ENCODE peak calls at places on chromosomes 1 and 21, in seven cellular contexts. One of them, this sample, is unnamed.

GRCh38 chr1:117575586-117576225 is 30.1 kb upstream of the TENT5C start:
- DNase-seq in endothelial cell of umbilical vein: no peak
- DNase-seq in testis: no peak
- DNase-seq in IMR-90: no peak
- DNase-seq in heart left ventricle: no peak
- DNase-seq in sigmoid colon: no peak
- DNase-seq in transverse colon: peak
- DNase-seq in this sample: no peak

GRCh38 chr1:118659646-118660045 is 328.5 kb downstream of the TBX15 start:
- DNase-seq in IMR-90: no peak
- DNase-seq in testis: no peak
- DNase-seq in heart left ventricle: no peak
- DNase-seq in transverse colon: no peak
- DNase-seq in endothelial cell of umbilical vein: no peak
- DNase-seq in sigmoid colon: no peak
- DNase-seq in this sample: no peak

GRCh38 chr1:118097622-118098348 is 87.2 kb downstream of the SPAG17 start:
- DNase-seq in endothelial cell of umbilical vein: no peak
- DNase-seq in IMR-90: peak
- DNase-seq in sigmoid colon: no peak
- DNase-seq in heart left ventricle: no peak
- DNase-seq in transverse colon: no peak
- DNase-seq in testis: no peak
- DNase-seq in this sample: no peak

GRCh38 chr1:153849487-153850185 is 73.1 kb downstream of the GATAD2B start:
- DNase-seq in transverse colon: no peak
- DNase-seq in heart left ventricle: no peak
- DNase-seq in testis: no peak
- DNase-seq in endothelial cell of umbilical vein: no peak
- DNase-seq in IMR-90: no peak
- DNase-seq in sigmoid colon: no peak
- DNase-seq in this sample: no peak

GRCh38 chr1:38941527-38942019 is at the start of gene RHBDL2:
- DNase-seq in IMR-90: peak
- DNase-seq in endothelial cell of umbilical vein: peak
- DNase-seq in heart left ventricle: peak
- DNase-seq in transverse colon: peak
- DNase-seq in sigmoid colon: peak
- DNase-seq in testis: peak
- DNase-seq in this sample: peak

GRCh38 chr1:232440325-232441059 is 189.4 kb downstream of the SIPA1L2 start:
- DNase-seq in sigmoid colon: no peak
- DNase-seq in heart left ventricle: no peak
- DNase-seq in transverse colon: no peak
- DNase-seq in IMR-90: no peak
- DNase-seq in testis: no peak
- DNase-seq in endothelial cell of umbilical vein: no peak
- DNase-seq in this sample: no peak

GRCh38 chr1:177546346-177546745 is 375.6 kb downstream of the BRINP2 start:
- DNase-seq in heart left ventricle: no peak
- DNase-seq in testis: no peak
- DNase-seq in sigmoid colon: no peak
- DNase-seq in transverse colon: no peak
- DNase-seq in IMR-90: no peak
- DNase-seq in endothelial cell of umbilical vein: no peak
- DNase-seq in this sample: no peak

GRCh38 chr1:154479764-154480421 is 22.1 kb upstream of the TDRD10 start:
- DNase-seq in testis: peak
- DNase-seq in IMR-90: peak
- DNase-seq in endothelial cell of umbilical vein: peak
- DNase-seq in sigmoid colon: peak
- DNase-seq in transverse colon: peak
- DNase-seq in heart left ventricle: peak
- DNase-seq in this sample: no peak

GRCh38 chr1:75673399-75673798 is 51.1 kb upstream of the ACADM start:
- DNase-seq in transverse colon: no peak
- DNase-seq in sigmoid colon: no peak
- DNase-seq in IMR-90: no peak
- DNase-seq in endothelial cell of umbilical vein: no peak
- DNase-seq in testis: no peak
- DNase-seq in heart left ventricle: no peak
- DNase-seq in this sample: no peak

GRCh38 chr1:201648066-201648910 is 109.4 kb downstream of the NAV1 start:
- DNase-seq in testis: peak
- DNase-seq in endothelial cell of umbilical vein: peak
- DNase-seq in transverse colon: peak
- DNase-seq in heart left ventricle: peak
- DNase-seq in sigmoid colon: peak
- DNase-seq in IMR-90: peak
- DNase-seq in this sample: no peak

GRCh38 chr1:1440941-1441888 is 5.7 kb downstream of the VWA1 start:
- DNase-seq in sigmoid colon: no peak
- DNase-seq in transverse colon: peak
- DNase-seq in IMR-90: no peak
- DNase-seq in testis: peak
- DNase-seq in heart left ventricle: no peak
- DNase-seq in endothelial cell of umbilical vein: peak
- DNase-seq in this sample: no peak

GRCh38 chr1:1306661-1307260 is 969 bp downstream of the ACAP3 start:
- DNase-seq in sigmoid colon: no peak
- DNase-seq in heart left ventricle: no peak
- DNase-seq in endothelial cell of umbilical vein: no peak
- DNase-seq in testis: no peak
- DNase-seq in IMR-90: no peak
- DNase-seq in transverse colon: no peak
- DNase-seq in this sample: no peak

GRCh38 chr1:226862900-226863299 is 7.5 kb upstream of the PSEN2 start:
- DNase-seq in IMR-90: peak
- DNase-seq in endothelial cell of umbilical vein: no peak
- DNase-seq in heart left ventricle: no peak
- DNase-seq in sigmoid colon: no peak
- DNase-seq in testis: no peak
- DNase-seq in transverse colon: no peak
- DNase-seq in this sample: no peak

GRCh38 chr21:16587671-16588379 is 858.0 kb downstream of the USP25 start:
- DNase-seq in sigmoid colon: peak
- DNase-seq in heart left ventricle: peak
- DNase-seq in testis: no peak
- DNase-seq in IMR-90: peak
- DNase-seq in transverse colon: no peak
- DNase-seq in endothelial cell of umbilical vein: peak
- DNase-seq in this sample: peak

GRCh38 chr1:31954607-31955283 is 16.6 kb upstream of the PTP4A2 start:
- DNase-seq in heart left ventricle: peak
- DNase-seq in endothelial cell of umbilical vein: peak
- DNase-seq in testis: peak
- DNase-seq in transverse colon: peak
- DNase-seq in sigmoid colon: peak
- DNase-seq in IMR-90: peak
- DNase-seq in this sample: peak

GRCh38 chr1:160629286-160630210 is 17.3 kb downstream of the SLAMF1 start:
- DNase-seq in testis: peak
- DNase-seq in transverse colon: peak
- DNase-seq in heart left ventricle: peak
- DNase-seq in IMR-90: no peak
- DNase-seq in endothelial cell of umbilical vein: no peak
- DNase-seq in sigmoid colon: no peak
- DNase-seq in this sample: peak

GRCh38 chr1:46649764-46650163 is 18.4 kb downstream of the ATPAF1 start:
- DNase-seq in transverse colon: no peak
- DNase-seq in sigmoid colon: no peak
- DNase-seq in heart left ventricle: no peak
- DNase-seq in endothelial cell of umbilical vein: no peak
- DNase-seq in IMR-90: no peak
- DNase-seq in testis: no peak
- DNase-seq in this sample: no peak

GRCh38 chr1:20829946-20830345 is 42.8 kb upstream of the HP1BP3 start:
- DNase-seq in heart left ventricle: no peak
- DNase-seq in endothelial cell of umbilical vein: no peak
- DNase-seq in IMR-90: no peak
- DNase-seq in testis: no peak
- DNase-seq in transverse colon: no peak
- DNase-seq in sigmoid colon: no peak
- DNase-seq in this sample: no peak

GRCh38 chr1:234433563-234434285 is 45.3 kb downstream of the TARBP1 start:
- DNase-seq in heart left ventricle: no peak
- DNase-seq in transverse colon: no peak
- DNase-seq in testis: no peak
- DNase-seq in endothelial cell of umbilical vein: peak
- DNase-seq in IMR-90: peak
- DNase-seq in sigmoid colon: no peak
- DNase-seq in this sample: no peak

GRCh38 chr1:213761845-213762407 is 225.8 kb upstream of the PROX1 start:
- DNase-seq in endothelial cell of umbilical vein: peak
- DNase-seq in sigmoid colon: no peak
- DNase-seq in transverse colon: no peak
- DNase-seq in heart left ventricle: no peak
- DNase-seq in IMR-90: no peak
- DNase-seq in testis: no peak
- DNase-seq in this sample: no peak

GRCh38 chr1:206558794-206559660 is 51.7 kb downstream of the RASSF5 start:
- DNase-seq in transverse colon: no peak
- DNase-seq in testis: no peak
- DNase-seq in sigmoid colon: no peak
- DNase-seq in endothelial cell of umbilical vein: no peak
- DNase-seq in heart left ventricle: no peak
- DNase-seq in IMR-90: no peak
- DNase-seq in this sample: no peak

GRCh38 chr1:151009674-151010345 is 1.6 kb downstream of the PRUNE1 start:
- DNase-seq in heart left ventricle: no peak
- DNase-seq in testis: no peak
- DNase-seq in sigmoid colon: no peak
- DNase-seq in transverse colon: no peak
- DNase-seq in IMR-90: no peak
- DNase-seq in endothelial cell of umbilical vein: no peak
- DNase-seq in this sample: no peak

GRCh38 chr1:151010346-151010726 is 2.1 kb downstream of the PRUNE1 start:
- DNase-seq in testis: no peak
- DNase-seq in endothelial cell of umbilical vein: no peak
- DNase-seq in heart left ventricle: no peak
- DNase-seq in IMR-90: no peak
- DNase-seq in sigmoid colon: no peak
- DNase-seq in transverse colon: no peak
- DNase-seq in this sample: no peak

GRCh38 chr1:151009206-151009587 is 948 bp downstream of the PRUNE1 start:
- DNase-seq in endothelial cell of umbilical vein: no peak
- DNase-seq in IMR-90: peak
- DNase-seq in heart left ventricle: no peak
- DNase-seq in sigmoid colon: no peak
- DNase-seq in transverse colon: no peak
- DNase-seq in testis: no peak
- DNase-seq in this sample: no peak

GRCh38 chr1:151007853-151008243 is 401 bp upstream of the PRUNE1 start:
- DNase-seq in heart left ventricle: no peak
- DNase-seq in transverse colon: no peak
- DNase-seq in IMR-90: no peak
- DNase-seq in testis: peak
- DNase-seq in endothelial cell of umbilical vein: no peak
- DNase-seq in sigmoid colon: no peak
- DNase-seq in this sample: no peak

GRCh38 chr1:151008244-151009205 is at the start of gene PRUNE1:
- DNase-seq in testis: peak
- DNase-seq in transverse colon: peak
- DNase-seq in heart left ventricle: peak
- DNase-seq in sigmoid colon: peak
- DNase-seq in IMR-90: peak
- DNase-seq in endothelial cell of umbilical vein: peak
- DNase-seq in this sample: peak
- TF ChIP-seq POLR2A in testis: peak
- TF ChIP-seq POLR2A in transverse colon: peak
- TF ChIP-seq POLR2A in heart left ventricle: peak
- TF ChIP-seq POLR2A in sigmoid colon: peak
- TF ChIP-seq POLR2A in IMR-90: peak
- TF ChIP-seq POLR2A in endothelial cell of umbilical vein: no peak
- TF ChIP-seq POLR2A in this sample: peak

GRCh38 chr21:14054682-14055081 is 156.1 kb downstream of the LIPI start:
- DNase-seq in IMR-90: no peak
- DNase-seq in transverse colon: no peak
- DNase-seq in heart left ventricle: no peak
- DNase-seq in testis: no peak
- DNase-seq in endothelial cell of umbilical vein: no peak
- DNase-seq in sigmoid colon: no peak
- DNase-seq in this sample: no peak

GRCh38 chr21:14056771-14057191 is 154.0 kb downstream of the LIPI start:
- DNase-seq in heart left ventricle: no peak
- DNase-seq in IMR-90: no peak
- DNase-seq in sigmoid colon: peak
- DNase-seq in transverse colon: no peak
- DNase-seq in testis: no peak
- DNase-seq in endothelial cell of umbilical vein: no peak
- DNase-seq in this sample: no peak

GRCh38 chr21:14057313-14057712 is 153.4 kb downstream of the LIPI start:
- DNase-seq in heart left ventricle: no peak
- DNase-seq in endothelial cell of umbilical vein: no peak
- DNase-seq in IMR-90: no peak
- DNase-seq in transverse colon: no peak
- DNase-seq in testis: no peak
- DNase-seq in sigmoid colon: no peak
- DNase-seq in this sample: no peak

GRCh38 chr21:14064296-14064645 is 146.5 kb downstream of the LIPI start:
- DNase-seq in endothelial cell of umbilical vein: no peak
- DNase-seq in heart left ventricle: no peak
- DNase-seq in sigmoid colon: no peak
- DNase-seq in testis: no peak
- DNase-seq in transverse colon: no peak
- DNase-seq in IMR-90: peak
- DNase-seq in this sample: no peak

DNA sequence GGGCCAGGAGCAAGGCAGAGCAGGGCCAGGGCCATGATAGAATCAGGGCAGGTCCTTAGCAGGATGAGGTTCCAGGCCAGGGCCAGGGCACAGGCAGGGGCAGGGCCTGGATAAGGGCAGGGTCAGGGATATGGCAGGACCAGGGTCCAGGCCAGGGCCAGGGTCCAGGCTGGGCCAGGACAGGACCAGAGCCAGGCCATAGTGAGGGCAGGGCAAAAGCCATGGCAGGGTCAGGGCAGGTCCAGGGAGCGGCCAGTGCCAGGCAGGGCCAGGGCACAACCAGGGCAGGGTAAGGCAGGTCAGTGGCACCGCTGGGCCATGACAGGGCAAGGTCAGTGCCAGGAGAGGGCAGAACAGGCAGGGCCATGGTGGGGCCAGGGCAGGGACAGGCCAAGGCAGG is 152.2 kb downstream of the LIPI start:
- DNase-seq in heart left ventricle: no peak
- DNase-seq in endothelial cell of umbilical vein: no peak
- DNase-seq in transverse colon: no peak
- DNase-seq in IMR-90: no peak
- DNase-seq in testis: no peak
- DNase-seq in sigmoid colon: no peak
- DNase-seq in this sample: peak
- H3K27ac ChIP-seq in heart left ventricle: no peak
- H3K27ac ChIP-seq in endothelial cell of umbilical vein: no peak
- H3K27ac ChIP-seq in transverse colon: no peak
- H3K27ac ChIP-seq in IMR-90: no peak
- H3K27ac ChIP-seq in testis: no peak
- H3K27ac ChIP-seq in sigmoid colon: peak
- H3K27ac ChIP-seq in this sample: no peak

GRCh38 chr1:7536891-7537591 is 234.1 kb upstream of the VAMP3 start:
- DNase-seq in IMR-90: no peak
- DNase-seq in testis: no peak
- DNase-seq in transverse colon: no peak
- DNase-seq in sigmoid colon: no peak
- DNase-seq in endothelial cell of umbilical vein: no peak
- DNase-seq in heart left ventricle: peak
- DNase-seq in this sample: peak
- TF ChIP-seq POLR2A in IMR-90: no peak
- TF ChIP-seq POLR2A in testis: no peak
- TF ChIP-seq POLR2A in transverse colon: no peak
- TF ChIP-seq POLR2A in sigmoid colon: no peak
- TF ChIP-seq POLR2A in endothelial cell of umbilical vein: no peak
- TF ChIP-seq POLR2A in heart left ventricle: no peak
- TF ChIP-seq POLR2A in this sample: no peak

GRCh38 chr1:85462931-85463665 is 1.9 kb downstream of the DDAH1 start:
- DNase-seq in testis: no peak
- DNase-seq in IMR-90: no peak
- DNase-seq in heart left ventricle: no peak
- DNase-seq in endothelial cell of umbilical vein: peak
- DNase-seq in sigmoid colon: no peak
- DNase-seq in transverse colon: no peak
- DNase-seq in this sample: no peak
- H3K27ac ChIP-seq in testis: peak
- H3K27ac ChIP-seq in IMR-90: no peak
- H3K27ac ChIP-seq in heart left ventricle: peak
- H3K27ac ChIP-seq in endothelial cell of umbilical vein: peak
- H3K27ac ChIP-seq in sigmoid colon: no peak
- H3K27ac ChIP-seq in transverse colon: peak
- H3K27ac ChIP-seq in this sample: peak